ENCODE peak calls at places on chromosomes 16 and 17, in eight cellular contexts. One of them, this sample, is unnamed.

GRCh38 chr17:7427549-7427948 is 1.1 kb upstream of the SPEM3 start:
- DNase-seq in H1: no peak
- DNase-seq in activated T-helper 9 cell treated with anti-CD3 and anti-CD28 coated beads, Interleukin-2, amount 50 U/mL, for 16 hours: no peak
- DNase-seq in EL: no peak
- DNase-seq in NCI-H524 treated with DMSO at 0.1 percent for 48 hours: no peak
- DNase-seq in neuronal stem cell: no peak
- DNase-seq in Peyer's patch: no peak
- DNase-seq in activated CD8-positive, alpha-beta memory T cell treated with anti-CD3 and anti-CD28 coated beads for 1 hour: no peak
- DNase-seq in this sample: no peak

GRCh38 chr17:29178750-29179231 is 1.4 kb downstream of the MYO18A start:
- DNase-seq in H1: peak; percentile 62
- DNase-seq in activated T-helper 9 cell treated with anti-CD3 and anti-CD28 coated beads, Interleukin-2, amount 50 U/mL, for 16 hours: no peak
- DNase-seq in EL: no peak
- DNase-seq in NCI-H524 treated with DMSO at 0.1 percent for 48 hours: no peak
- DNase-seq in neuronal stem cell: no peak
- DNase-seq in Peyer's patch: peak; percentile 73
- DNase-seq in activated CD8-positive, alpha-beta memory T cell treated with anti-CD3 and anti-CD28 coated beads for 1 hour: no peak
- DNase-seq in this sample: peak; percentile 73

GRCh38 chr17:40107266-40107980 is 7.0 kb upstream of the NR1D1 start:
- DNase-seq in H1: peak; percentile 62
- DNase-seq in activated T-helper 9 cell treated with anti-CD3 and anti-CD28 coated beads, Interleukin-2, amount 50 U/mL, for 16 hours: no peak
- DNase-seq in EL: no peak
- DNase-seq in NCI-H524 treated with DMSO at 0.1 percent for 48 hours: no peak
- DNase-seq in neuronal stem cell: no peak
- DNase-seq in Peyer's patch: no peak
- DNase-seq in activated CD8-positive, alpha-beta memory T cell treated with anti-CD3 and anti-CD28 coated beads for 1 hour: no peak
- DNase-seq in this sample: no peak

GRCh38 chr17:30344283-30345088 is 10.6 kb upstream of the TMIGD1 start:
- DNase-seq in H1: no peak
- DNase-seq in activated T-helper 9 cell treated with anti-CD3 and anti-CD28 coated beads, Interleukin-2, amount 50 U/mL, for 16 hours: no peak
- DNase-seq in EL: no peak
- DNase-seq in NCI-H524 treated with DMSO at 0.1 percent for 48 hours: no peak
- DNase-seq in neuronal stem cell: no peak
- DNase-seq in Peyer's patch: peak; percentile 88
- DNase-seq in activated CD8-positive, alpha-beta memory T cell treated with anti-CD3 and anti-CD28 coated beads for 1 hour: no peak
- DNase-seq in this sample: peak; percentile 79

GRCh38 chr16:27491894-27492587 is 57.7 kb downstream of the GTF3C1 start:
- DNase-seq in H1: no peak
- DNase-seq in activated T-helper 9 cell treated with anti-CD3 and anti-CD28 coated beads, Interleukin-2, amount 50 U/mL, for 16 hours: no peak
- DNase-seq in EL: peak; percentile 12
- DNase-seq in NCI-H524 treated with DMSO at 0.1 percent for 48 hours: no peak
- DNase-seq in neuronal stem cell: no peak
- DNase-seq in Peyer's patch: no peak
- DNase-seq in activated CD8-positive, alpha-beta memory T cell treated with anti-CD3 and anti-CD28 coated beads for 1 hour: no peak
- DNase-seq in this sample: no peak

GRCh38 chr16:58001781-58002410 is 689 bp downstream of the USB1 start:
- DNase-seq in H1: no peak
- DNase-seq in activated T-helper 9 cell treated with anti-CD3 and anti-CD28 coated beads, Interleukin-2, amount 50 U/mL, for 16 hours: no peak
- DNase-seq in EL: no peak
- DNase-seq in NCI-H524 treated with DMSO at 0.1 percent for 48 hours: no peak
- DNase-seq in neuronal stem cell: no peak
- DNase-seq in Peyer's patch: no peak
- DNase-seq in activated CD8-positive, alpha-beta memory T cell treated with anti-CD3 and anti-CD28 coated beads for 1 hour: no peak
- DNase-seq in this sample: no peak

GRCh38 chr16:68289621-68290329 is 21.0 kb downstream of the SLC7A6OS start:
- DNase-seq in H1: no peak
- DNase-seq in activated T-helper 9 cell treated with anti-CD3 and anti-CD28 coated beads, Interleukin-2, amount 50 U/mL, for 16 hours: no peak
- DNase-seq in EL: peak; percentile 60
- DNase-seq in NCI-H524 treated with DMSO at 0.1 percent for 48 hours: no peak
- DNase-seq in neuronal stem cell: no peak
- DNase-seq in Peyer's patch: peak; percentile 72
- DNase-seq in activated CD8-positive, alpha-beta memory T cell treated with anti-CD3 and anti-CD28 coated beads for 1 hour: no peak
- DNase-seq in this sample: no peak

GRCh38 chr16:8944113-8944765 is 19.5 kb downstream of the USP7 start:
- DNase-seq in H1: no peak
- DNase-seq in activated T-helper 9 cell treated with anti-CD3 and anti-CD28 coated beads, Interleukin-2, amount 50 U/mL, for 16 hours: no peak
- DNase-seq in EL: no peak
- DNase-seq in NCI-H524 treated with DMSO at 0.1 percent for 48 hours: no peak
- DNase-seq in neuronal stem cell: no peak
- DNase-seq in Peyer's patch: no peak
- DNase-seq in activated CD8-positive, alpha-beta memory T cell treated with anti-CD3 and anti-CD28 coated beads for 1 hour: no peak
- DNase-seq in this sample: no peak

GRCh38 chr16:67144943-67145342 is 5.9 kb downstream of the B3GNT9 start:
- DNase-seq in H1: no peak
- DNase-seq in activated T-helper 9 cell treated with anti-CD3 and anti-CD28 coated beads, Interleukin-2, amount 50 U/mL, for 16 hours: no peak
- DNase-seq in EL: no peak
- DNase-seq in NCI-H524 treated with DMSO at 0.1 percent for 48 hours: no peak
- DNase-seq in neuronal stem cell: no peak
- DNase-seq in Peyer's patch: no peak
- DNase-seq in activated CD8-positive, alpha-beta memory T cell treated with anti-CD3 and anti-CD28 coated beads for 1 hour: no peak
- DNase-seq in this sample: no peak

GRCh38 chr17:3826191-3826590 is 19.9 kb downstream of the NCBP3 start:
- DNase-seq in H1: no peak
- DNase-seq in activated T-helper 9 cell treated with anti-CD3 and anti-CD28 coated beads, Interleukin-2, amount 50 U/mL, for 16 hours: no peak
- DNase-seq in EL: peak; percentile 41
- DNase-seq in NCI-H524 treated with DMSO at 0.1 percent for 48 hours: no peak
- DNase-seq in neuronal stem cell: no peak
- DNase-seq in Peyer's patch: no peak
- DNase-seq in activated CD8-positive, alpha-beta memory T cell treated with anti-CD3 and anti-CD28 coated beads for 1 hour: no peak
- DNase-seq in this sample: no peak

GRCh38 chr16:67312450-67313118 is 14.0 kb downstream of the KCTD19 start:
- DNase-seq in H1: no peak
- DNase-seq in activated T-helper 9 cell treated with anti-CD3 and anti-CD28 coated beads, Interleukin-2, amount 50 U/mL, for 16 hours: no peak
- DNase-seq in EL: peak; percentile 27
- DNase-seq in NCI-H524 treated with DMSO at 0.1 percent for 48 hours: no peak
- DNase-seq in neuronal stem cell: no peak
- DNase-seq in Peyer's patch: no peak
- DNase-seq in activated CD8-positive, alpha-beta memory T cell treated with anti-CD3 and anti-CD28 coated beads for 1 hour: no peak
- DNase-seq in this sample: no peak

GRCh38 chr17:29838961-29839360 is 91.1 kb downstream of the SSH2 start:
- DNase-seq in H1: peak; percentile 63
- DNase-seq in activated T-helper 9 cell treated with anti-CD3 and anti-CD28 coated beads, Interleukin-2, amount 50 U/mL, for 16 hours: no peak
- DNase-seq in EL: peak; percentile 58
- DNase-seq in NCI-H524 treated with DMSO at 0.1 percent for 48 hours: no peak
- DNase-seq in neuronal stem cell: peak; percentile 62
- DNase-seq in Peyer's patch: no peak
- DNase-seq in activated CD8-positive, alpha-beta memory T cell treated with anti-CD3 and anti-CD28 coated beads for 1 hour: no peak
- DNase-seq in this sample: peak; percentile 31

GRCh38 chr16:68086336-68086821 is 1.2 kb downstream of the NFATC3 start:
- DNase-seq in H1: no peak
- DNase-seq in activated T-helper 9 cell treated with anti-CD3 and anti-CD28 coated beads, Interleukin-2, amount 50 U/mL, for 16 hours: no peak
- DNase-seq in EL: peak; percentile 55
- DNase-seq in NCI-H524 treated with DMSO at 0.1 percent for 48 hours: no peak
- DNase-seq in neuronal stem cell: no peak
- DNase-seq in Peyer's patch: no peak
- DNase-seq in activated CD8-positive, alpha-beta memory T cell treated with anti-CD3 and anti-CD28 coated beads for 1 hour: no peak
- DNase-seq in this sample: no peak

GRCh38 chr16:11667824-11668589 is at the start of gene SNN:
- DNase-seq in H1: peak; percentile 86
- DNase-seq in activated T-helper 9 cell treated with anti-CD3 and anti-CD28 coated beads, Interleukin-2, amount 50 U/mL, for 16 hours: peak; percentile 80
- DNase-seq in EL: peak; percentile 83
- DNase-seq in NCI-H524 treated with DMSO at 0.1 percent for 48 hours: peak; percentile 44
- DNase-seq in neuronal stem cell: peak; percentile 85
- DNase-seq in Peyer's patch: peak; percentile 95
- DNase-seq in activated CD8-positive, alpha-beta memory T cell treated with anti-CD3 and anti-CD28 coated beads for 1 hour: peak; percentile 38
- DNase-seq in this sample: peak; percentile 96

GRCh38 chr17:7403043-7403901 is 625 bp downstream of the TMEM256 start:
- DNase-seq in H1: peak; percentile 76
- DNase-seq in activated T-helper 9 cell treated with anti-CD3 and anti-CD28 coated beads, Interleukin-2, amount 50 U/mL, for 16 hours: no peak
- DNase-seq in EL: no peak
- DNase-seq in NCI-H524 treated with DMSO at 0.1 percent for 48 hours: no peak
- DNase-seq in neuronal stem cell: peak; percentile 67
- DNase-seq in Peyer's patch: peak; percentile 88
- DNase-seq in activated CD8-positive, alpha-beta memory T cell treated with anti-CD3 and anti-CD28 coated beads for 1 hour: no peak
- DNase-seq in this sample: peak; percentile 85

GRCh38 chr17:29042679-29043538 is at the start of gene PIPOX:
- DNase-seq in H1: peak; percentile 81
- DNase-seq in activated T-helper 9 cell treated with anti-CD3 and anti-CD28 coated beads, Interleukin-2, amount 50 U/mL, for 16 hours: no peak
- DNase-seq in EL: peak; percentile 59
- DNase-seq in NCI-H524 treated with DMSO at 0.1 percent for 48 hours: peak; percentile 90
- DNase-seq in neuronal stem cell: peak; percentile 63
- DNase-seq in Peyer's patch: peak; percentile 48
- DNase-seq in activated CD8-positive, alpha-beta memory T cell treated with anti-CD3 and anti-CD28 coated beads for 1 hour: no peak
- DNase-seq in this sample: peak; percentile 63

GRCh38 chr17:2041561-2042354 is at the start of gene OVCA2:
- DNase-seq in H1: peak; percentile 96
- DNase-seq in activated T-helper 9 cell treated with anti-CD3 and anti-CD28 coated beads, Interleukin-2, amount 50 U/mL, for 16 hours: peak; percentile 96
- DNase-seq in EL: peak; percentile 95
- DNase-seq in NCI-H524 treated with DMSO at 0.1 percent for 48 hours: peak; percentile 32
- DNase-seq in neuronal stem cell: peak; percentile 96
- DNase-seq in Peyer's patch: peak; percentile 98
- DNase-seq in activated CD8-positive, alpha-beta memory T cell treated with anti-CD3 and anti-CD28 coated beads for 1 hour: peak; percentile 90
- DNase-seq in this sample: peak; percentile 98

GRCh38 chr16:49274936-49275730 is 6.5 kb downstream of the CBLN1 start:
- DNase-seq in H1: peak; percentile 72
- DNase-seq in activated T-helper 9 cell treated with anti-CD3 and anti-CD28 coated beads, Interleukin-2, amount 50 U/mL, for 16 hours: no peak
- DNase-seq in EL: no peak
- DNase-seq in NCI-H524 treated with DMSO at 0.1 percent for 48 hours: no peak
- DNase-seq in neuronal stem cell: no peak
- DNase-seq in Peyer's patch: no peak
- DNase-seq in activated CD8-positive, alpha-beta memory T cell treated with anti-CD3 and anti-CD28 coated beads for 1 hour: no peak
- DNase-seq in this sample: no peak

GRCh38 chr17:8651013-8651412 is 20.5 kb upstream of the MYH10 start:
- DNase-seq in H1: no peak
- DNase-seq in activated T-helper 9 cell treated with anti-CD3 and anti-CD28 coated beads, Interleukin-2, amount 50 U/mL, for 16 hours: no peak
- DNase-seq in EL: no peak
- DNase-seq in NCI-H524 treated with DMSO at 0.1 percent for 48 hours: no peak
- DNase-seq in neuronal stem cell: no peak
- DNase-seq in Peyer's patch: no peak
- DNase-seq in activated CD8-positive, alpha-beta memory T cell treated with anti-CD3 and anti-CD28 coated beads for 1 hour: no peak
- DNase-seq in this sample: no peak

GRCh38 chr16:16155234-16155633 is 68.1 kb downstream of the ABCC6 start:
- DNase-seq in H1: no peak
- DNase-seq in activated T-helper 9 cell treated with anti-CD3 and anti-CD28 coated beads, Interleukin-2, amount 50 U/mL, for 16 hours: no peak
- DNase-seq in EL: no peak
- DNase-seq in NCI-H524 treated with DMSO at 0.1 percent for 48 hours: no peak
- DNase-seq in neuronal stem cell: no peak
- DNase-seq in Peyer's patch: no peak
- DNase-seq in activated CD8-positive, alpha-beta memory T cell treated with anti-CD3 and anti-CD28 coated beads for 1 hour: no peak
- DNase-seq in this sample: no peak

GRCh38 chr17:71793550-71793949 is 327.3 kb upstream of the SOX9 start:
- DNase-seq in H1: no peak
- DNase-seq in activated T-helper 9 cell treated with anti-CD3 and anti-CD28 coated beads, Interleukin-2, amount 50 U/mL, for 16 hours: no peak
- DNase-seq in EL: peak; percentile 6
- DNase-seq in NCI-H524 treated with DMSO at 0.1 percent for 48 hours: no peak
- DNase-seq in neuronal stem cell: no peak
- DNase-seq in Peyer's patch: no peak
- DNase-seq in activated CD8-positive, alpha-beta memory T cell treated with anti-CD3 and anti-CD28 coated beads for 1 hour: no peak
- DNase-seq in this sample: no peak

GRCh38 chr17:82687375-82687861 is 11.1 kb downstream of the RAB40B start:
- DNase-seq in H1: no peak
- DNase-seq in activated T-helper 9 cell treated with anti-CD3 and anti-CD28 coated beads, Interleukin-2, amount 50 U/mL, for 16 hours: no peak
- DNase-seq in EL: no peak
- DNase-seq in NCI-H524 treated with DMSO at 0.1 percent for 48 hours: no peak
- DNase-seq in neuronal stem cell: no peak
- DNase-seq in Peyer's patch: no peak
- DNase-seq in activated CD8-positive, alpha-beta memory T cell treated with anti-CD3 and anti-CD28 coated beads for 1 hour: no peak
- DNase-seq in this sample: no peak

This sample was measured in hepatocyte.